ENCODE peak calls at places on chromosomes 7 and 10, in ten cellular contexts. N is right lobe of liver, X is fibroblast of mammary gland, P is heart left ventricle, F is mucosa of descending colon, T is AG10803, U is astrocyte of the spinal cord, J is GM23338, W is psoas muscle, H is IMR-90. R is an unnamed sample.

GRCh38 chr10:133459454-133460207 is 5.9 kb downstream of the SCART1 start:
- DNase-seq in N (peak), X (no peak), P (no peak), F (no peak), T (no peak), U (no peak), J (peak), W (peak), H (no peak), R (no peak)

GRCh38 chr10:110927461-110927860 is 8.1 kb downstream of the SHOC2 start:
- DNase-seq in N (no peak), X (no peak), P (no peak), F (no peak), T (no peak), U (no peak), J (no peak), W (no peak), H (no peak), R (no peak)

GRCh38 chr7:85185355-85186082 is 1.3 kb downstream of the SEMA3D start:
- DNase-seq in N (peak), X (peak), P (peak), F (peak), T (peak), U (peak), J (peak), W (peak), H (peak), R (peak)

GRCh38 chr7:2313450-2314208 is 612 bp downstream of the SNX8 start:
- DNase-seq in N (no peak), X (no peak), P (no peak), F (no peak), T (peak), U (no peak), J (no peak), W (no peak), H (no peak), R (no peak)

GRCh38 chr7:21500117-21500516 is 42.7 kb upstream of the DNAH11 start:
- DNase-seq in N (no peak), X (no peak), P (no peak), F (no peak), T (no peak), U (no peak), J (no peak), W (no peak), H (no peak), R (peak)

GRCh38 chr10:100370976-100371706 is 24.1 kb downstream of the SCD start:
- DNase-seq in N (peak), X (peak), P (peak), F (peak), T (peak), U (peak), J (peak), W (peak), H (peak), R (peak)

GRCh38 chr10:35165112-35165511 is 38.5 kb downstream of the CREM start:
- DNase-seq in N (no peak), X (no peak), P (no peak), F (no peak), T (no peak), U (no peak), J (no peak), W (no peak), H (no peak), R (no peak)

GRCh38 chr7:106841896-106842390 is 23.1 kb upstream of the PIK3CG start:
- DNase-seq in N (no peak), X (no peak), P (no peak), F (no peak), T (no peak), U (no peak), J (no peak), W (no peak), H (no peak), R (no peak)

GRCh38 chr7:73870041-73870492 is 9.1 kb downstream of the TMEM270 start:
- DNase-seq in N (peak), X (no peak), P (no peak), F (no peak), T (no peak), U (no peak), J (peak), W (no peak), H (no peak), R (no peak)

GRCh38 chr7:28293529-28293835 is 112.9 kb upstream of the JAZF1 start:
- DNase-seq in N (no peak), X (no peak), P (no peak), F (no peak), T (no peak), U (peak), J (no peak), W (no peak), H (no peak), R (no peak)

GRCh38 chr7:106365252-106366005 is 80.6 kb upstream of the NAMPT start:
- DNase-seq in N (no peak), X (peak), P (no peak), F (no peak), T (no peak), U (no peak), J (no peak), W (no peak), H (no peak), R (peak)

GRCh38 chr7:157433628-157434027 is 96.8 kb downstream of the DNAJB6 start:
- DNase-seq in N (no peak), X (no peak), P (no peak), F (no peak), T (no peak), U (no peak), J (no peak), W (peak), H (no peak), R (no peak)

GRCh38 chr7:157432541-157432956 is 95.7 kb downstream of the DNAJB6 start:
- DNase-seq in N (no peak), X (peak), P (no peak), F (peak), T (peak), U (peak), J (peak), W (peak), H (peak), R (peak)

GRCh38 chr7:157434701-157435100 is 97.9 kb downstream of the DNAJB6 start:
- DNase-seq in N (no peak), X (no peak), P (no peak), F (no peak), T (no peak), U (no peak), J (no peak), W (no peak), H (no peak), R (no peak)

GRCh38 chr7:157432957-157433576 is 96.3 kb downstream of the DNAJB6 start:
- DNase-seq in N (no peak), X (peak), P (no peak), F (no peak), T (peak), U (peak), J (peak), W (peak), H (peak), R (peak)

DNA sequence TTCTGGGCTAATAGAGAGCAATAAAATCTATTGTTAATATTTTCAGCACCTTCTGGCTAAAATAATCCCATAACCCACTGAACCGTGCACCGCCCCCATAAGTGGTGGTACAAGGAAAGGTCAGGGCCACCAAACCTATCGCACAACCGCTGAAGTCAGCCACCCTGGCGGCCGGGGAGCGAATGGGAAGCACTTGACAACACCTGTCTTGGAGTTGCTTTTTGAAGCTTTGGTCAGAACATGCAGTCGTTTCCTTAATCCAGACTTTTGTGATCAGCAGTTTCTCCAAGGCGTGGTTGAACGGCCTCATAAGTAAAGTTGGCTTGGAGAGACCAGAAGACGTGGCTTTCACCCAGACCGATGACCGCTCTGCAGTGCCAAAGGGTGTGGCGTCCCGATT is 97.4 kb downstream of the DNAJB6 start:
- DNase-seq in N (no peak), X (no peak), P (no peak), F (no peak), T (no peak), U (no peak), J (no peak), W (peak), H (no peak), R (no peak)
- TF ChIP-seq CTCF in N (no peak), X (no peak), P (no peak), F (no peak), T (no peak), U (no peak), J (no peak), W (no peak), H (no peak), R (no peak)

DNA sequence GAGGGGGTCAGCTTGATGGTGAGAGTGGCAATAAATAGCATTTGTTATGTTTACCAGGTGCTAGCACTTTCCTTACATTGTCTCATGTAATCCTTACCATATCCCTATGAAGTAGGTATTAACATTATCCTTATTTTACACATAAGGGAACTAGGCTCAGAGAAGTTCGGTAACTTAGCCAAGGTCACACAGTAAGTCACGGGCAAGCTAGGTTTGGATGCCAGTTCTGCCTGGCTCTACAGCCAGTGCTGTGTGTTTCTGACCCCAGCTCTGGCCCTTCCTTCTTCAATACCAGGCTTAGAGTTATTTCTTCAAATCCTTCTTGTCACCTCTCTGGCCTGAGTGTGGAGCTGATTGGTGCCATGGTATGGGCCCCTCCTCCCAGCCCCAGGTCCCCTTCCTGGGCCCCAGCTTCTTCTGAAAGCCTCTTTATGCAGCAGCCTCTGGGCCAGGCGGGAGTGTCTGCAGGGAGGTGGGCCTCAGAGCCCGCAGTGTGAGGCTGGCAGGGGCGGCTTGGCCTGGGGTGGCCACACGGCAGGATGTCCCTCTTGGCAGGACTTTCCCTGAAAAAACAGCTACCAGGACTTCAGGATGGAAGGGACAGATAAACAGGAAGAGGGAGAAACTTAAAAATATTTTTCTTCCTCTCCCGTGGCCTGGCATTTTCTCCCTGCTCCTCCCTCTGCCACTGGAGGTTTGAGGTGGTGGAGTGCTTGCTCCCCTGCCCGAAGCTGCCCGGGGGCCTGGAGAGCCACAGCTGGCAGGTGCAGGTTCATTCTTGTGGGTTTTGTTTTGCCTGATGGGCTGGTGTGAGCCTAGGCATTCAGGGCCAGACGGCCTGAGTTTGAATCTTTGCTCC is 20.6 kb downstream of the PALD1 start:
- DNase-seq in N (no peak), X (no peak), P (no peak), F (no peak), T (no peak), U (no peak), J (peak), W (no peak), H (no peak), R (no peak)
- H3K4me3 ChIP-seq in N (no peak), X (no peak), P (no peak), F (no peak), T (no peak), U (no peak), J (no peak), W (no peak), H (no peak), R (no peak)

DNA sequence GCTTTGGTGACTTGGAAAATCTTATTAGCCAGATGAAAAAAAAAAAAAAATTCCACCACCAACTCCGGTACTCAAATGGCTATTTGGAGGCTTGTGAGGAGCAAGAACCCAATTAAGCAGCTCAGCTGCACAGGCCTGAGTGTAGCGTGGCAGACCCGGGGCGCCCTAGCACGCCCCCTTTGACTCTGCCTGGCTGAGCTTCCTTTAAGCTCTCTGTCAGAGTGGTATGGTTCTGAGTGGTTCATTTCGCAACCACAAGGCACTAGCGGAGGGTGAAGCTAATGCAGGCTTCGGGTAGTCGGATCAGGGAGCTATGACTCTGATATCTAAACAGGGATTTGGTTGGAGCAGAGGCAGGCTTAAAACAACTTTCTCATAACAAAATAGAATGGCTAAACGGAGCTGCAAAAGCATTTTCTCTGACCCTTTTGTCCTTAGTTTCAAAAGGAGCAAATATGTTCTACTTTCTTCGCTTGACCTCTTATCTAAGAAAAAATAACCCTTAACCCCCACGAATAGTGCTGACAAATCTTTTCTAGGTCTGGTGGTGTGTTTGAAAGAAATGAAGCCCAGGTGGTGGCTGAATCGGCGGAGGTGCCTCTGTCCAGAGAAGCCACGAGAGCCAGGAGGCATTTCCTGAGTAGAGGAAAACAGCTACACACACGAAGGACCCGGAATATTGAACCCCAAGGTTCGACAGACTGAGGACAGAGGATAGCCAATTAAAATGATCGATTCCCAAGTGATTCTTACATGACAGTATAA is 285.4 kb upstream of the GLI3 start:
- DNase-seq in N (no peak), X (no peak), P (no peak), F (no peak), T (no peak), U (no peak), J (peak), W (no peak), H (no peak), R (peak)
- TF ChIP-seq CTCF in N (no peak), X (no peak), P (no peak), F (no peak), T (no peak), U (no peak), J (no peak), W (no peak), H (no peak), R (no peak)

GRCh38 chr10:90920986-90921643 is at the start of gene ANKRD1:
- DNase-seq in N (no peak), X (peak), P (peak), F (no peak), T (peak), U (peak), J (peak), W (no peak), H (peak), R (peak)

GRCh38 chr10:90917231-90917967 is 3.5 kb downstream of the ANKRD1 start:
- DNase-seq in N (no peak), X (no peak), P (no peak), F (no peak), T (no peak), U (no peak), J (no peak), W (no peak), H (no peak), R (no peak)

GRCh38 chr10:90921906-90922305 is 1.0 kb upstream of the ANKRD1 start:
- DNase-seq in N (no peak), X (no peak), P (no peak), F (no peak), T (no peak), U (no peak), J (no peak), W (no peak), H (no peak), R (no peak)

GRCh38 chr10:90917968-90918318 is 2.9 kb downstream of the ANKRD1 start:
- DNase-seq in N (no peak), X (no peak), P (no peak), F (no peak), T (no peak), U (no peak), J (no peak), W (no peak), H (no peak), R (no peak)

DNA sequence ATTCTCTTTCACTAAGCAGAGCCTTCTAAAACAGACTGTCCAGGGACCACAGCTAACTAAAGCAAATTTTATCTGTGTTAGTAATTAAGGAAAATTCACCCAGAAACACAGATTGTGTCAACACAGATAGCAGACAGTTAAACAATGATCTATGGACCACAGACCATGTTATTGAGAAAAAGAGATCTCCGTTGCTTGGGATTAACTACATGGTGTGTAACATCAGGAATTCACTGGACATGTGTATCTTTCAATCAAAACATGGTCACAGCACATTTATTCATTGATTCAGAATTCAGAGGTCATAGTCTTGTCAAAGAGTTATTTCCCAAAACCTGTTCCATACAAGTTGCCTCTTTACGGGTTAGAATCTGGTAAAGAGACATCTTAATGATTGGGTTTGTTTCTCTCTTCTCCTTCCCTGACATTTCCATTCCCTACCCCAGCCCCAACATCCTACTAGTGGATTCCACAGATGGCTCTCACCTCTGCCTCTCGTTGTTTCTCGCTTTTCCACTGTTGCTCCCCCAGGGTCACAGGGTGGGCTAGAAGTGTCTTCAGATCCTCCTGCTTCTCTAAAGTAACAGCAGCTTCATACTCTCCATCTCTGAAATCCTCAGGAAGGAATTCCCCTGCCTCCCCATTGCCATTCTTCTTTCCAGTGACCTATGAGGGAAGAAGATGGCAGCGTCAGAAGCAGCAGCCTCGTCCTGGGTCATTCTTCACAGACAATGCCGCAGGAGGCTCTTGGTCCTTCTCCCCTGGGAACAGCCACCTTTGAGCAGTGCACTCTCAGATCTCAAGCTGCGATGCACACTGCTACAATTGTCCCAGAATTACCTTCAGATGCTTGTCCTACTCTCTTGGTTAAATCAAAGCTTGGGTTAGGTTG is 958 bp downstream of the ANKRD1 start:
- DNase-seq in N (no peak), X (no peak), P (peak), F (no peak), T (no peak), U (no peak), J (peak), W (no peak), H (no peak), R (no peak)
- H3K4me3 ChIP-seq in N (no peak), X (no peak), P (peak), F (no peak), T (no peak), U (peak), J (no peak), W (peak), H (no peak), R (peak)

DNA sequence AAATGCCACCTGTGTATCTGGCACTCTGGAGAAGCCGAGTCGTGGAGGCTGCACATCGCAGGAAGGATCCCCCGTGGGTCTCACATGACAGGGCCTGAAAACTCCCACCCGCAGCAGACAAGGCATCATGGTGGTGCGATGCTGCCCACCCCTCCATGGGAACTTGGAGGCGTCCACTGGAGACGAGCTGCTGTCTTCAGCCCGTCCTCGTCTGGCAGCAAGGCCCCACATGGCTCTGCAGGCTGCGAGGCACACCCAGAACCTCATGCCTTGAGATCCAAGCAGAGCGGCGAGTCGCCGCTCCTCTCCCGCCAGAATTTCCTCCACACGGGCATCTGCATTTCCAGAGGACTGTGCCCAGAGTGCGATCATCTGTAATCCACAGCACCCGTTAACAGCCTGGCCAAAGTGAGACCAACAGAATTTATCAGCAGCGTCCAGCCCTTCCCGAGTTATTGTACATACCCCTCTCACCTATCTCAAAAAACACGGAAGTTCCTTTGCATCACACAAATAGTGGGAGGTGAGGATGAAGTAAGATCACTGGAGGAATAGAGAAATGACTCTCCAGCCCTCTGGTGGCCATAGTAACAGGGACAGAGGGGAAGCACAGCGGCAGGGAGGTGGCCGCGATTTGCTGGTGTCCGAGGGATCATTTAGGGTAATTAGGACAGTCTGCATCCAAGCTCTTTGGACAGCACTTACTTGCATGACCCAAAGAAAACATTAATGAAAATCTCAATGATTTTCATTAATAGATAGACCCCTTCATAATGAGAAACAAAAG is 292.4 kb downstream of the USP6NL start:
- DNase-seq in N (no peak), X (no peak), P (no peak), F (no peak), T (no peak), U (no peak), J (peak), W (no peak), H (no peak), R (no peak)
- TF ChIP-seq CTCF in N (no peak), X (no peak), P (no peak), F (no peak), T (no peak), U (no peak), J (peak), W (no peak), H (no peak), R (no peak)

GRCh38 chr7:100476108-100476780 is 2.8 kb downstream of the TSC22D4 start:
- DNase-seq in N (no peak), X (no peak), P (no peak), F (no peak), T (no peak), U (no peak), J (no peak), W (no peak), H (no peak), R (no peak)
- H3K4me3 ChIP-seq in N (peak), X (peak), P (peak), F (no peak), T (peak), U (peak), J (peak), W (peak), H (peak), R (peak)

R was measured in choroid plexus epithelial cell.